ENCODE peak calls at places on chromosome 15, in six cellular contexts. Q is CD8-positive, alpha-beta memory T cell; Z is activated CD8-positive, alpha-beta memory T cell treated with anti-CD3 and anti-CD28 coated beads for 24 hours; J is ELF-1; P is GM12892; K is activated CD4-positive, alpha-beta T cell treated with anti-CD3 and anti-CD28 coated beads for 4 hours. A is an unnamed sample.

GRCh38 chr15:39110336-39110735 is 470.5 kb upstream of the THBS1 start:
- DNase-seq in Q (no peak), Z (no peak), J (no peak), P (no peak), K (no peak), A (no peak)

GRCh38 chr15:43969802-43970375 is 143.1 kb downstream of the WDR76 start:
- DNase-seq in Q (no peak), Z (no peak), J (no peak), P (no peak), K (no peak), A (no peak)

GRCh38 chr15:81723758-81724157 is 322.1 kb downstream of the MEX3B start:
- DNase-seq in Q (no peak), Z (no peak), J (no peak), P (no peak), K (no peak), A (no peak)

GRCh38 chr15:57144448-57144847 is 226.0 kb downstream of the TCF12 start:
- DNase-seq in Q (no peak), Z (no peak), J (no peak), P (no peak), K (no peak), A (no peak)

GRCh38 chr15:68232937-68233336 is 3.4 kb upstream of the CLN6 start:
- DNase-seq in Q (no peak), Z (no peak), J (no peak), P (no peak), K (no peak), A (no peak)

GRCh38 chr15:52735231-52736089 is 54.7 kb downstream of the ONECUT1 start:
- DNase-seq in Q (peak), Z (peak), J (peak), P (peak), K (peak), A (peak)

GRCh38 chr15:74245342-74245931 is 9.3 kb downstream of the CCDC33 start:
- DNase-seq in Q (no peak), Z (peak), J (peak), P (no peak), K (no peak), A (peak)

GRCh38 chr15:94968133-94968532 is 736.8 kb downstream of the MCTP2 start:
- DNase-seq in Q (no peak), Z (no peak), J (no peak), P (no peak), K (no peak), A (no peak)

GRCh38 chr15:68506071-68506470 is 72.7 kb upstream of the CORO2B start:
- DNase-seq in Q (no peak), Z (peak), J (no peak), P (no peak), K (no peak), A (no peak)

GRCh38 chr15:54576303-54576935 is 598.2 kb downstream of the UNC13C start:
- DNase-seq in Q (no peak), Z (no peak), J (no peak), P (no peak), K (no peak), A (no peak)

GRCh38 chr15:79635897-79636596 is 203.9 kb downstream of the MINAR1 start:
- DNase-seq in Q (no peak), Z (no peak), J (peak), P (no peak), K (no peak), A (no peak)

GRCh38 chr15:29053661-29054131 is 167.9 kb downstream of the APBA2 start:
- DNase-seq in Q (no peak), Z (no peak), J (no peak), P (no peak), K (no peak), A (no peak)

GRCh38 chr15:67120839-67121540 is 55.6 kb downstream of the SMAD3 start:
- DNase-seq in Q (peak), Z (peak), J (peak), P (peak), K (peak), A (no peak)

GRCh38 chr15:35876762-35877161 is 330.8 kb upstream of the DPH6 start:
- DNase-seq in Q (no peak), Z (no peak), J (no peak), P (no peak), K (no peak), A (no peak)

GRCh38 chr15:30038667-30039523 is 43.9 kb upstream of the GOLGA8J start:
- DNase-seq in Q (no peak), Z (no peak), J (no peak), P (no peak), K (no peak), A (no peak)

GRCh38 chr15:51828621-51829359 is 663 bp upstream of the TMOD3 start:
- DNase-seq in Q (no peak), Z (no peak), J (no peak), P (no peak), K (no peak), A (no peak)

GRCh38 chr15:39596358-39597051 is 15.6 kb downstream of the THBS1 start:
- DNase-seq in Q (no peak), Z (no peak), J (no peak), P (no peak), K (no peak), A (no peak)

A was measured in endothelial cell.